ENCODE peak calls at places on chromosomes 2 and 18, in seven cellular contexts. A is heart left ventricle, K is tibial nerve, P is esophagus squamous epithelium, J is ovary, N is stomach, T is transverse colon. F is an unnamed sample.

GRCh38 chr2:237290249-237290648 is 123.7 kb downstream of the COL6A3 start:
- DNase-seq in A (peak), K (peak), P (no peak), J (peak), N (no peak), T (peak), F (no peak)

GRCh38 chr2:234241656-234242445 is 191.3 kb downstream of the SPP2 start:
- DNase-seq in A (no peak), K (no peak), P (no peak), J (no peak), N (no peak), T (no peak), F (no peak)

GRCh38 chr18:13589943-13590342 is 136.4 kb downstream of the FAM210A start:
- DNase-seq in A (no peak), K (no peak), P (no peak), J (no peak), N (no peak), T (no peak), F (no peak)

GRCh38 chr2:187819624-187820023 is 265.4 kb upstream of the TFPI start:
- DNase-seq in A (no peak), K (no peak), P (no peak), J (no peak), N (no peak), T (no peak), F (no peak)

GRCh38 chr2:54065411-54065810 is 50.0 kb upstream of the ACYP2 start:
- DNase-seq in A (no peak), K (no peak), P (no peak), J (no peak), N (no peak), T (no peak), F (no peak)

GRCh38 chr2:153623020-153623419 is 144.5 kb upstream of the RPRM start:
- DNase-seq in A (no peak), K (no peak), P (no peak), J (no peak), N (no peak), T (no peak), F (no peak)

GRCh38 chr2:104502904-104503303 is 351.0 kb upstream of the POU3F3 start:
- DNase-seq in A (no peak), K (no peak), P (no peak), J (no peak), N (no peak), T (no peak), F (no peak)

GRCh38 chr2:150859872-150860271 is 372.4 kb upstream of the RND3 start:
- DNase-seq in A (no peak), K (no peak), P (no peak), J (no peak), N (no peak), T (no peak), F (no peak)

GRCh38 chr2:113169002-113169530 is 4.7 kb upstream of the PSD4 start:
- DNase-seq in A (no peak), K (no peak), P (no peak), J (no peak), N (no peak), T (no peak), F (peak)

DNA sequence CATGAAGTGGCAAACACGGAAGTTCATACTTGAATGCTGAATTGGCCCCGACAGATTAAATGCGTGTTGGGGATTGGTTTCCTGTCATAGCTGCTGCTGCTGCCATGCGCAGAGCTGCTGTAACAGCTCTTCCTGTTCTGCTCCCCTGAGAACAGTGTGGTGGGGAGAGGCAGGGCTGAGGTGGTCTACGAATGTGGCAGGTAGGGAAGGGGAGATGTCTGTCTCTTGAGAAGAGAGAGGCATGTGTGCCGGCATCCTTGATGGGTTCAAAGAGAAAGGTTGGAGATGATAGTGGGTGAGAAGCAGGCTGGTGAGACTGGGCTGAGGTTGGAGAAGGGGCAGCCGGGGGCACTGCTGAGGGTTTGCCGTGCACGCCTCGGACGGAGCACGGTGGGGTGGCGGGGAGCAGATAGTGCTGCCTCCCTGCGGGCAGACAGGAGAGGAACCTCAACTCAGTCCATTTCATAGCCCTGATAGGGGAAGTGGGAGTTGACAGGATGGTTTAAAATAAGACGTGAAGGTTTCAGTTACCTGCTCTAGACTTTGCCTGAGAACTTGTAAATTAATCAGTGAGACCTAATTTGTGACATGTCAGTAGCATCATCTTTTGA is 46.1 kb downstream of the TMEM185B start:
- DNase-seq in A (peak), K (no peak), P (no peak), J (no peak), N (peak), T (peak), F (peak)
- TF ChIP-seq CTCF in A (peak), K (peak), P (peak), J (no peak), N (no peak), T (peak), F (peak)

GRCh38 chr2:70921839-70922590 is 13.7 kb upstream of the ATP6V1B1 start:
- DNase-seq in A (no peak), K (no peak), P (no peak), J (no peak), N (peak), T (no peak), F (no peak)
- TF ChIP-seq POLR2A in A (no peak), K (no peak), P (no peak), J (no peak), N (no peak), T (no peak), F (no peak)

GRCh38 chr18:55522011-55522410 is 66.0 kb downstream of the TCF4 start:
- DNase-seq in A (peak), K (no peak), P (no peak), J (no peak), N (no peak), T (peak), F (no peak)
- TF ChIP-seq CTCF in A (no peak), K (no peak), P (no peak), J (no peak), N (no peak), T (peak), F (no peak)

GRCh38 chr2:67295851-67296250 is 101.3 kb upstream of the ETAA1 start:
- DNase-seq in A (no peak), K (no peak), P (no peak), J (no peak), N (no peak), T (no peak), F (no peak)
- TF ChIP-seq POLR2A in A (no peak), K (no peak), P (no peak), J (no peak), N (no peak), T (no peak), F (no peak)

GRCh38 chr2:20506281-20506685 is 59.4 kb downstream of the RHOB start:
- DNase-seq in A (no peak), K (no peak), P (no peak), J (no peak), N (no peak), T (no peak), F (no peak)
- TF ChIP-seq CTCF in A (no peak), K (no peak), P (no peak), J (no peak), N (no peak), T (no peak), F (no peak)

DNA sequence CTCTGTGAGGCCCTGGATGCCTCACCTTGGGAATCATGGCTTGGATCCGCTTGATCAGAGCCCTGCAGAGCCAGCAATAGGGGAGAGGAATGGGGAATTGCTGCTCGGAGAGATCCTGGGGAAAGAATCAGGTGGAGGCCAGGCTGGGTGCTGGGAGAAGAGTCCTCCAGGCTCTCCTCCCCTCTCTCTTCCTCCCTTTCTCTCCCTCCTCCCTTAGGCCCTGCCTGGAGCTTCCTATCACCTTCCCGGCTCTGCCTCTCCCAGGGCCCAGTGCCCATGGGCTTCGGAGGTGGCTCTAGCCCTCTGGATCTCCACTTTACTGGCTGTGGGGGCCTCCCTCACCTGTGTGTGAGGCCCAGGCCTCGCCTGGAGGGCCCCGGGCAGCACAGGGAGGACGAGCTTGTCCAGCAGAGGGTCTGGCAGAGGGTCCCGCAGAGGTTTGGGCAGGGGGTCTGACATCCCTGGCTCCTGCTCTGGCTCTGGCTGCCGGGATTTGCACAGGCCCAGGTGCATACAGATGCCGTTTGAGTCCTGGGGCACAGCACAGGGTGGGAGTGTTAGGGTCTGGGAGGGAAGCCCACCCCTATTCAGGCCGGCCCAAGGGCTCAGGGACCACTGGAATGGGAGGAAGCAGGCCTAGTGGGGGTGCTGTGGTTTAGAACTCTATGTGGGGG is 2.6 kb downstream of the SFTPB start:
- DNase-seq in A (no peak), K (no peak), P (no peak), J (no peak), N (no peak), T (no peak), F (no peak)
- TF ChIP-seq POLR2A in A (no peak), K (no peak), P (no peak), J (no peak), N (no peak), T (no peak), F (no peak)

F was measured in spleen.